ENCODE peak calls at places on chromosomes 16 and 17, in eight cellular contexts. D, X, K, G, H, L, I and N are unnamed samples.

GRCh38 chr16:58035356-58036170 is 10.0 kb downstream of the MMP15 start:
- DNase-seq in L (no peak), X (no peak), I (no peak), K (no peak), G (no peak), H (no peak), D (peak), N (no peak)

GRCh38 chr16:12582696-12583095 is 221.0 kb downstream of the CPPED1 start:
- DNase-seq in G (no peak), X (no peak), K (no peak), D (no peak), L (no peak), H (no peak), I (no peak), N (peak)

GRCh38 chr17:82031303-82031884 is at the start of gene RAC3:
- DNase-seq in I (peak), D (no peak), X (no peak), K (no peak), G (peak), H (no peak), L (no peak), N (no peak)

GRCh38 chr16:59574296-59574695 is 840.2 kb upstream of the GOT2 start:
- DNase-seq in H (no peak), I (no peak), X (no peak), D (no peak), L (no peak), K (no peak), G (no peak), N (no peak)

GRCh38 chr16:31355701-31356100 is 725 bp downstream of the ITGAX start:
- DNase-seq in L (no peak), X (no peak), I (no peak), H (no peak), G (no peak), K (no peak), D (no peak), N (no peak)

GRCh38 chr17:76528156-76528527 is 9.4 kb downstream of the CYGB start:
- DNase-seq in D (peak), K (no peak), X (no peak), I (peak), L (no peak), H (no peak), G (no peak), N (no peak)

GRCh38 chr17:81025756-81026155 is 9.2 kb upstream of the BAIAP2 start:
- DNase-seq in X (no peak), L (no peak), D (peak), K (no peak), G (no peak), I (no peak), H (no peak), N (no peak)

GRCh38 chr17:72304859-72305258 is 184.0 kb downstream of the SOX9 start:
- DNase-seq in K (no peak), D (no peak), X (no peak), G (no peak), I (no peak), H (no peak), L (no peak), N (no peak)

GRCh38 chr17:9568004-9568403 is 7.6 kb downstream of the STX8 start:
- DNase-seq in L (no peak), I (no peak), D (no peak), K (no peak), H (no peak), G (no peak), X (no peak), N (no peak)

GRCh38 chr16:79158337-79158736 is 442.2 kb downstream of the MAF start:
- DNase-seq in D (no peak), G (peak), I (no peak), L (no peak), K (no peak), H (no peak), X (no peak), N (no peak)

GRCh38 chr16:57798953-57799618 is 3.2 kb downstream of the KIFC3 start:
- DNase-seq in H (no peak), I (no peak), D (no peak), L (no peak), X (no peak), K (no peak), G (no peak), N (no peak)

GRCh38 chr17:81037026-81037782 is 2.3 kb downstream of the BAIAP2 start:
- DNase-seq in L (no peak), K (no peak), I (no peak), H (no peak), D (peak), G (no peak), X (no peak), N (peak)

GRCh38 chr17:6213859-6214258 is 143.7 kb downstream of the WSCD1 start:
- DNase-seq in I (no peak), D (no peak), H (no peak), G (no peak), X (no peak), K (no peak), L (no peak), N (no peak)

GRCh38 chr17:79658811-79659207 is 48.0 kb upstream of the RBFOX3 start:
- DNase-seq in L (no peak), G (peak), D (no peak), K (no peak), H (no peak), I (peak), X (no peak), N (no peak)

GRCh38 chr17:13995856-13996635 is 73.3 kb upstream of the COX10 start:
- DNase-seq in D (no peak), H (no peak), G (no peak), L (no peak), K (no peak), X (no peak), I (no peak), N (no peak)

GRCh38 chr17:57247913-57248312 is 8.4 kb upstream of the MSI2 start:
- DNase-seq in H (no peak), K (no peak), X (no peak), G (no peak), I (no peak), L (no peak), D (no peak), N (no peak)

GRCh38 chr17:9226794-9227135 is 205.5 kb downstream of the NTN1 start:
- DNase-seq in H (no peak), X (no peak), G (no peak), K (no peak), I (no peak), L (no peak), D (no peak), N (no peak)

GRCh38 chr17:3557768-3558583 is at the start of gene TRPV3:
- DNase-seq in K (no peak), G (no peak), L (peak), H (no peak), I (no peak), D (no peak), X (peak), N (peak)

GRCh38 chr16:1001096-1001495 is 19.5 kb downstream of the SOX8 start:
- DNase-seq in H (no peak), K (no peak), I (no peak), D (no peak), G (no peak), X (no peak), L (no peak), N (no peak)

GRCh38 chr17:13320046-13320785 is 281.5 kb downstream of the HS3ST3A1 start:
- DNase-seq in K (no peak), I (no peak), G (no peak), X (no peak), L (no peak), H (no peak), D (no peak), N (no peak)

GRCh38 chr17:50845260-50846147 is 10.1 kb downstream of the WFIKKN2 start:
- DNase-seq in X (no peak), I (peak), L (no peak), D (peak), G (no peak), K (no peak), H (peak), N (no peak)

GRCh38 chr17:43873815-43874214 is 26.8 kb downstream of the CD300LG start:
- DNase-seq in D (no peak), L (no peak), I (no peak), G (no peak), X (no peak), K (no peak), H (no peak), N (no peak)

GRCh38 chr16:79883494-79883893 is 283.0 kb upstream of the MAF start:
- DNase-seq in I (no peak), X (no peak), G (no peak), K (no peak), D (no peak), L (no peak), H (no peak), N (no peak)

GRCh38 chr17:81117672-81118198 is 47.6 kb upstream of the PVALEF start:
- DNase-seq in L (no peak), I (no peak), G (no peak), X (no peak), K (no peak), D (no peak), H (no peak), N (no peak)

GRCh38 chr17:75273968-75274708 is 3.1 kb upstream of the MIF4GD start:
- DNase-seq in H (no peak), G (no peak), K (peak), L (no peak), X (no peak), I (peak), D (no peak), N (no peak)

GRCh38 chr16:53745126-53745525 is 41.2 kb downstream of the FTO start:
- DNase-seq in G (no peak), I (no peak), L (no peak), H (peak), X (peak), D (no peak), K (peak), N (no peak)

GRCh38 chr17:72118588-72119279 is 2.1 kb upstream of the SOX9 start:
- DNase-seq in D (peak), L (no peak), K (peak), I (peak), G (peak), H (peak), X (peak), N (peak)

GRCh38 chr17:15281909-15282308 is 16.8 kb upstream of the PMP22 start:
- DNase-seq in L (no peak), H (peak), D (no peak), I (no peak), G (no peak), K (no peak), X (no peak), N (no peak)

GRCh38 chr17:49914096-49914490 is 54.9 kb upstream of the DLX4 start:
- DNase-seq in D (no peak), H (no peak), K (no peak), X (no peak), I (no peak), G (peak), L (no peak), N (no peak)

GRCh38 chr16:28556914-28557320 is 3.2 kb downstream of the SGF29 start:
- DNase-seq in L (no peak), K (no peak), G (no peak), I (no peak), X (no peak), D (no peak), H (no peak), N (no peak)

GRCh38 chr16:2511128-2511785 is 2.5 kb upstream of the ATP6V0C start:
- DNase-seq in D (peak), H (peak), I (peak), G (peak), X (no peak), L (no peak), K (no peak), N (no peak)

GRCh38 chr17:4332296-4332970 is 34.0 kb downstream of the UBE2G1 start:
- DNase-seq in D (no peak), K (no peak), H (no peak), G (peak), L (no peak), I (peak), X (no peak), N (no peak)

GRCh38 chr17:78019367-78019975 is 61.0 kb downstream of the TNRC6C start:
- DNase-seq in L (no peak), I (peak), K (no peak), H (peak), X (no peak), D (no peak), G (no peak), N (no peak)

GRCh38 chr16:81478294-81478693 is 33.7 kb downstream of the CMIP start:
- DNase-seq in I (no peak), H (no peak), X (no peak), L (no peak), G (no peak), K (no peak), D (no peak), N (no peak)

GRCh38 chr17:48025904-48026502 is 11.6 kb downstream of the COPZ2 start:
- DNase-seq in I (no peak), D (no peak), H (no peak), G (no peak), L (no peak), K (no peak), X (peak), N (peak)

GRCh38 chr17:77807746-77808441 is 150.6 kb upstream of the TNRC6C start:
- DNase-seq in I (no peak), D (no peak), K (no peak), X (no peak), L (no peak), G (no peak), H (no peak), N (no peak)